ENCODE peak calls at places on chromosomes 13 and 19, in six cellular contexts. K is T-helper 2 cell, N is GM04503, T is colonic mucosa, V is thoracic aorta, G is fibroblast of pulmonary artery. Q is an unnamed sample.

GRCh38 chr19:16386619-16387240 is 62.1 kb downstream of the KLF2 start:
- DNase-seq in V (no peak), K (peak), N (no peak), G (peak), T (no peak), Q (peak)

GRCh38 chr19:45152504-45153338 is 8.1 kb downstream of the NKPD1 start:
- DNase-seq in T (peak), G (peak), V (no peak), N (no peak), K (peak), Q (no peak)

GRCh38 chr19:49427855-49428546 is 2.8 kb downstream of the GFY start:
- DNase-seq in V (no peak), G (no peak), K (peak), N (no peak), T (no peak), Q (peak)

GRCh38 chr13:74246398-74246975 is 112.3 kb upstream of the KLF12 start:
- DNase-seq in K (no peak), G (peak), T (no peak), N (no peak), V (no peak), Q (no peak)

GRCh38 chr19:8585894-8586750 is 8.9 kb upstream of the MYO1F start:
- DNase-seq in T (peak), G (peak), K (peak), N (no peak), V (no peak), Q (peak)

GRCh38 chr19:37817180-37817911 is 38.0 kb upstream of the ZNF573 start:
- DNase-seq in T (peak), G (peak), N (no peak), V (peak), K (peak), Q (peak)

GRCh38 chr19:44948763-44949374 is 3.0 kb downstream of the APOC2 start:
- DNase-seq in T (no peak), G (no peak), V (no peak), N (no peak), K (no peak), Q (no peak)

GRCh38 chr19:51702103-51702753 is 9.1 kb downstream of the SPACA6 start:
- DNase-seq in T (peak), V (peak), G (peak), N (no peak), K (peak), Q (no peak)

GRCh38 chr13:80473695-80474094 is 132.8 kb upstream of the SPRY2 start:
- DNase-seq in N (no peak), G (peak), K (no peak), T (no peak), V (no peak), Q (no peak)

GRCh38 chr19:48618278-48618915 is 581 bp downstream of the RPL18 start:
- DNase-seq in N (no peak), V (no peak), G (no peak), T (peak), K (no peak), Q (no peak)

GRCh38 chr13:109162248-109163051 is 533.0 kb downstream of the MYO16 start:
- DNase-seq in T (no peak), G (no peak), V (no peak), K (peak), N (no peak), Q (peak)

GRCh38 chr19:45492627-45493470 is 4.0 kb downstream of the RTN2 start:
- DNase-seq in N (no peak), K (peak), T (peak), G (peak), V (no peak), Q (peak)

GRCh38 chr19:4841366-4841704 is 9.8 kb upstream of the TICAM1 start:
- DNase-seq in G (no peak), N (no peak), T (no peak), V (no peak), K (no peak), Q (no peak)

GRCh38 chr19:2443785-2444182 is 13.0 kb downstream of the LMNB2 start:
- DNase-seq in N (no peak), T (no peak), G (no peak), V (no peak), K (no peak), Q (no peak)

GRCh38 chr19:19528721-19529490 is at the start of gene YJEFN3:
- DNase-seq in N (no peak), V (no peak), K (no peak), T (no peak), G (no peak), Q (no peak)

GRCh38 chr19:2270157-2270571 is 11.8 kb downstream of the PEAK3 start:
- DNase-seq in K (peak), G (no peak), N (no peak), T (peak), V (no peak), Q (no peak)

GRCh38 chr19:48029431-48029830 is 14.4 kb downstream of the CABP5 start:
- DNase-seq in K (no peak), G (no peak), N (no peak), V (no peak), T (no peak), Q (no peak)

GRCh38 chr13:97288486-97288900 is 66.4 kb downstream of the MBNL2 start:
- DNase-seq in G (no peak), T (no peak), V (no peak), N (no peak), K (no peak), Q (no peak)

GRCh38 chr19:55256562-55257460 is 2.0 kb downstream of the PPP6R1 start:
- DNase-seq in N (no peak), V (no peak), G (peak), K (peak), T (no peak), Q (peak)

GRCh38 chr13:111183959-111184684 is 69.0 kb downstream of the ARHGEF7 start:
- DNase-seq in N (no peak), T (no peak), V (no peak), G (no peak), K (no peak), Q (no peak)

GRCh38 chr19:49883094-49883493 is 5.6 kb downstream of the TBC1D17 start:
- DNase-seq in T (no peak), K (no peak), V (no peak), N (no peak), G (no peak), Q (no peak)

GRCh38 chr13:38090913-38091312 is 221.3 kb upstream of the TRPC4 start:
- DNase-seq in V (no peak), N (no peak), T (no peak), K (no peak), G (no peak), Q (peak)

GRCh38 chr19:31253816-31254551 is 95.3 kb downstream of the TSHZ3 start:
- DNase-seq in N (no peak), T (no peak), G (peak), K (no peak), V (no peak), Q (no peak)

GRCh38 chr19:31249217-31249616 is 100.0 kb downstream of the TSHZ3 start:
- DNase-seq in G (no peak), V (no peak), T (no peak), K (no peak), N (no peak), Q (no peak)

GRCh38 chr19:36136975-36137686 is 2.7 kb upstream of the CAPNS1 start:
- DNase-seq in K (peak), V (peak), G (peak), N (peak), T (peak), Q (no peak)

GRCh38 chr13:22915442-22916082 is 265.2 kb upstream of the SGCG start:
- DNase-seq in G (peak), T (peak), N (no peak), V (no peak), K (no peak), Q (peak)

GRCh38 chr19:12788682-12789097 is 2.6 kb upstream of the JUNB start:
- DNase-seq in V (no peak), K (peak), G (peak), N (no peak), T (peak), Q (peak)

GRCh38 chr19:17522988-17523872 is 11.8 kb downstream of the PGLS start:
- DNase-seq in K (peak), V (no peak), T (peak), N (no peak), G (no peak), Q (peak)

GRCh38 chr19:40596608-40597328 is 4.4 kb upstream of the LTBP4 start:
- DNase-seq in T (peak), G (peak), V (no peak), N (no peak), K (no peak), Q (no peak)

GRCh38 chr19:31667106-31667505 is 317.9 kb upstream of the TSHZ3 start:
- DNase-seq in T (no peak), G (no peak), K (no peak), N (no peak), V (no peak), Q (no peak)

GRCh38 chr19:18401580-18402112 is 4.2 kb upstream of the LRRC25 start:
- DNase-seq in K (no peak), G (peak), N (no peak), T (peak), V (no peak), Q (peak)

GRCh38 chr13:24127116-24127631 is 33.3 kb upstream of the SPATA13 start:
- DNase-seq in K (peak), T (peak), N (no peak), V (no peak), G (no peak), Q (no peak)

GRCh38 chr13:27644302-27644701 is 22.6 kb downstream of the POLR1D start:
- DNase-seq in G (peak), T (no peak), V (no peak), N (peak), K (no peak), Q (peak)

GRCh38 chr19:31342926-31343325 is 6.3 kb downstream of the TSHZ3 start:
- DNase-seq in G (no peak), T (no peak), N (no peak), K (no peak), V (no peak), Q (no peak)

GRCh38 chr13:50225188-50226155 is 210.2 kb downstream of the KCNRG start:
- DNase-seq in V (no peak), T (no peak), K (no peak), N (no peak), G (no peak), Q (no peak)